ENCODE peak calls at places on chromosome 14, in four cellular contexts. One of them, this sample, is unnamed. For H3K4me1, the result is how much of the 10 kb centered on the place peaks cover.

GRCh38 chr14:74945261-74945851 is 10.0 kb downstream of the PGF start:
- DNase-seq in GM12878: no peak
- DNase-seq in HCT116: peak
- DNase-seq in K562: peak
- DNase-seq in this sample: peak

GRCh38 chr14:79581912-79582576 is 629.3 kb downstream of the DIO2 start:
- DNase-seq in HCT116: no peak
- DNase-seq in K562: no peak
- DNase-seq in GM12878: no peak
- DNase-seq in this sample: no peak

GRCh38 chr14:52269100-52269499 is 1.6 kb downstream of the PTGDR start:
- DNase-seq in GM12878: no peak
- DNase-seq in HCT116: no peak
- DNase-seq in K562: no peak
- DNase-seq in this sample: no peak

GRCh38 chr14:35384386-35385041 is 20.0 kb downstream of the NFKBIA start:
- DNase-seq in K562: no peak
- DNase-seq in GM12878: no peak
- DNase-seq in HCT116: no peak
- DNase-seq in this sample: no peak

GRCh38 chr14:100623961-100624360 is 36.7 kb upstream of the BEGAIN start:
- DNase-seq in GM12878: no peak
- DNase-seq in HCT116: no peak
- DNase-seq in K562: no peak
- DNase-seq in this sample: no peak

GRCh38 chr14:50396636-50397460 is at the start of gene CDKL1:
- DNase-seq in GM12878: no peak
- DNase-seq in HCT116: no peak
- DNase-seq in K562: peak
- DNase-seq in this sample: peak

GRCh38 chr14:86852530-86852929 is 1140.5 kb downstream of the GALC start:
- DNase-seq in K562: no peak
- DNase-seq in GM12878: no peak
- DNase-seq in HCT116: no peak
- DNase-seq in this sample: no peak

GRCh38 chr14:23053426-23053825 is 3.9 kb downstream of the CDH24 start:
- DNase-seq in HCT116: no peak
- DNase-seq in GM12878: no peak
- DNase-seq in K562: no peak
- DNase-seq in this sample: no peak

GRCh38 chr14:74667758-74668157 is 45.1 kb downstream of the AREL1 start:
- DNase-seq in K562: no peak
- DNase-seq in HCT116: no peak
- DNase-seq in GM12878: no peak
- DNase-seq in this sample: no peak

GRCh38 chr14:71136386-71137060 is 229.3 kb downstream of the PCNX1 start:
- DNase-seq in K562: no peak
- DNase-seq in HCT116: no peak
- DNase-seq in GM12878: no peak
- DNase-seq in this sample: no peak

GRCh38 chr14:91367173-91368171 is 50.1 kb downstream of the CCDC88C start:
- DNase-seq in GM12878: peak
- DNase-seq in HCT116: no peak
- DNase-seq in K562: no peak
- DNase-seq in this sample: no peak

GRCh38 chr14:102928412-102929348 is 6.2 kb downstream of the AMN start:
- DNase-seq in GM12878: no peak
- DNase-seq in HCT116: peak
- DNase-seq in K562: no peak
- DNase-seq in this sample: peak

GRCh38 chr14:59829941-59830734 is 40.4 kb downstream of the RTN1 start:
- DNase-seq in K562: no peak
- DNase-seq in GM12878: no peak
- DNase-seq in HCT116: peak
- DNase-seq in this sample: no peak

GRCh38 chr14:102883028-102883953 is 39.2 kb upstream of the AMN start:
- DNase-seq in HCT116: no peak
- DNase-seq in K562: no peak
- DNase-seq in GM12878: no peak
- DNase-seq in this sample: no peak

GRCh38 chr14:89400529-89400928 is 16.5 kb downstream of the FOXN3 start:
- DNase-seq in HCT116: no peak
- DNase-seq in K562: no peak
- DNase-seq in GM12878: no peak
- DNase-seq in this sample: no peak

GRCh38 chr14:89401783-89402182 is 15.2 kb downstream of the FOXN3 start:
- DNase-seq in K562: no peak
- DNase-seq in HCT116: no peak
- DNase-seq in GM12878: no peak
- DNase-seq in this sample: no peak

GRCh38 chr14:89399594-89400068 is 17.4 kb downstream of the FOXN3 start:
- DNase-seq in GM12878: no peak
- DNase-seq in K562: no peak
- DNase-seq in HCT116: no peak
- DNase-seq in this sample: no peak

GRCh38 chr14:89401241-89401640 is 15.8 kb downstream of the FOXN3 start:
- DNase-seq in GM12878: no peak
- DNase-seq in K562: no peak
- DNase-seq in HCT116: no peak
- DNase-seq in this sample: no peak

DNA sequence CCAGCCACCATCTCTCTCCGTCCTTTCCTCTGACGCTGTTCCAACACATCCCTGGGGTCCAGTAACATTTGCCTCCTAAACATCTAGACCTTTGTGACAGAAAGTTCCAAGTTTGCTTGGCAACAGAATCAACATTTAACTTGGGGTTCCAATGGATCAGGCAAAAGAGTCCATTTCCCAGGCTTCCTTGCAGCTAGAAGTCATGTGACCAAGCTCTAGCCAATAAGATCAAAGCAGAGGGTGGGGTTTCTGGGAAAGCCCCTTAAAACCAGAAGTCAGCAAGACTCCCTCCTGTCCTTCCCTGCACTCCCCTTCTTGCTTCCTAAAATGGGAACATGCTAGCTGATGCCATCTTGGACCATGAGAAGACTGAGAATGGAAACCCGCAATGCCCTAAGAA is 14.7 kb downstream of the FOXN3 start:
- DNase-seq in GM12878: no peak
- DNase-seq in K562: no peak
- DNase-seq in HCT116: no peak
- DNase-seq in this sample: no peak
- H3K4me1 ChIP-seq in GM12878: under half
- H3K4me1 ChIP-seq in K562: under half
- H3K4me1 ChIP-seq in HCT116: under half
- H3K4me1 ChIP-seq in this sample: under half

GRCh38 chr14:92922155-92922735 is 705 bp upstream of the CHGA start:
- DNase-seq in K562: no peak
- DNase-seq in HCT116: no peak
- DNase-seq in GM12878: no peak
- DNase-seq in this sample: no peak

GRCh38 chr14:92923744-92924103 is 774 bp downstream of the CHGA start:
- DNase-seq in K562: no peak
- DNase-seq in HCT116: no peak
- DNase-seq in GM12878: no peak
- DNase-seq in this sample: no peak

GRCh38 chr14:92924247-92924646 is 1.3 kb downstream of the CHGA start:
- DNase-seq in K562: no peak
- DNase-seq in HCT116: no peak
- DNase-seq in GM12878: no peak
- DNase-seq in this sample: no peak

GRCh38 chr14:92925446-92925845 is 2.5 kb downstream of the CHGA start:
- DNase-seq in K562: no peak
- DNase-seq in HCT116: no peak
- DNase-seq in GM12878: no peak
- DNase-seq in this sample: no peak

DNA sequence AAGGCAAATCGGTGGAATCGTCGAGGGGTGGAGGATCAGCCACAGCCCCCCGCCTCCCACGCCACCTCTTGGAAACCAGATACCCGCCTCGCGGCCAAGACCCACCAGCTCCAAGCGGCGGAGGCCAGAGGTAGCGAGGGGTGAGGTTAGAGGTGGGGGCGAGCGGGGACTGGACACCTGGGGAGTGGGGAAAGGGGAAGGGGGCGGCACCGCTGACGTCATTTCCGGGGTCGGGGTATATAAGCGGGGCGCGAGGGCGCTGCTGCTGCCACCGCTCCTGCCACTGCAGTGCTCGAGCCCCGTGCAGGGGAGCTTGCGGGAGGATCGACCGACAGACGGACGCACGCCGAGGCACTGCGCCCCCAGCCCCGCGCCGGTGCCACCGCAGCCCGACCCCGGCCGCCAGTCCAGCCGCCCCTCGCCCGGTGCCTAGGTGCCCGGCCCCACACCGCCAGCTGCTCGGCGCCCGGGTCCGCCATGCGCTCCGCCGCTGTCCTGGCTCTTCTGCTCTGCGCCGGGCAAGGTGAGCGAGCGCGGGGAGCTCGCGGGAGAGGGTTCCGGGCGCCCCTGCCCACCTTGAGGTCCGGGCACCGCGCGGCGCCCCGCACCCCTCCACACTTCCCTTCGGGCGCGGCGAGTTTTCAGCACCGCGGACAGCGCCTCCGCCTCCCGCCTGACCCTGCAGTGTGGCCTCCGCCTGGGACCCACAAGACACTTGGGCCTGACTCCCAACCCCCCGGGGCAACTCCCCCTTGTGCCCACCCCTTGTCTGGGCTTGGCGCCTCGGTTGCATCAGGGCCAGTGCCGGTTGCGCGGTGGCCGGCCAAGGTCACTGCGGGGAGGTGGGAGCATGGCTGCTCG is at the start of gene CHGA:
- DNase-seq in HCT116: no peak
- DNase-seq in GM12878: no peak
- DNase-seq in K562: peak
- DNase-seq in this sample: peak
- TF ChIP-seq ZNF274 in HCT116: no peak
- TF ChIP-seq ZNF274 in GM12878: no peak
- TF ChIP-seq ZNF274 in K562: no peak
- TF ChIP-seq ZNF274 in this sample: no peak

DNA sequence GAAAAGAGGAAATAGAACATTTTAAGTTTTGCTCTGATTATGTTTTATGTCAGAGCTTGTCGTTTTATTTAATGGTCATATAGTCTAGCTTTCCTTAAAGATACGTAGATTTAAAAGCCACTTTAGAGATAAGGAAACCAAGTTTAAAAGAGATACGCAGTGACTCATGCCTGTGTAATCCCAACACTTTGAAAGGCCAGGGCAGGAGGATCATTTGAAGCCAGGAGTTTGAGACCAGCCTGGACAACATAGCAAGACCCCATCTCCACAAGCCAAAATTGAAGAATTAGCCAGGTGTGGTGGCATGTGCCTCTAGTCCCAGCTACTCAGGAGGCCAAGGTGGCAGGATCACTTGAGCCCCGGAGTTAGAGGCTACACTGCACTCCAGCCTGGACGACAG is 19.6 kb downstream of the MAPK1IP1L start:
- DNase-seq in GM12878: no peak
- DNase-seq in HCT116: no peak
- DNase-seq in K562: no peak
- DNase-seq in this sample: no peak
- H3K4me1 ChIP-seq in GM12878: under half
- H3K4me1 ChIP-seq in HCT116: under half
- H3K4me1 ChIP-seq in K562: under half
- H3K4me1 ChIP-seq in this sample: under half

GRCh38 chr14:58166005-58166983 is 14.3 kb upstream of the ARMH4 start:
- DNase-seq in K562: peak
- DNase-seq in HCT116: peak
- DNase-seq in GM12878: no peak
- DNase-seq in this sample: peak

GRCh38 chr14:58167057-58167456 is 15.0 kb upstream of the ARMH4 start:
- DNase-seq in HCT116: no peak
- DNase-seq in K562: no peak
- DNase-seq in GM12878: no peak
- DNase-seq in this sample: no peak

GRCh38 chr14:58171090-58171489 is 19.1 kb upstream of the ARMH4 start:
- DNase-seq in K562: peak
- DNase-seq in HCT116: peak
- DNase-seq in GM12878: peak
- DNase-seq in this sample: peak

GRCh38 chr14:58167891-58168290 is 15.9 kb upstream of the ARMH4 start:
- DNase-seq in K562: no peak
- DNase-seq in GM12878: no peak
- DNase-seq in HCT116: no peak
- DNase-seq in this sample: no peak
- TF ChIP-seq ZNF274 in K562: no peak
- TF ChIP-seq ZNF274 in GM12878: no peak
- TF ChIP-seq ZNF274 in HCT116: no peak
- TF ChIP-seq ZNF274 in this sample: no peak

GRCh38 chr14:68583527-68584275 is 209.2 kb downstream of the ZFP36L1 start:
- DNase-seq in HCT116: no peak
- DNase-seq in GM12878: no peak
- DNase-seq in K562: no peak
- DNase-seq in this sample: no peak
- H3K4me1 ChIP-seq in HCT116: half or more
- H3K4me1 ChIP-seq in GM12878: under half
- H3K4me1 ChIP-seq in K562: under half
- H3K4me1 ChIP-seq in this sample: under half

GRCh38 chr14:76961631-76962302 is 66.7 kb downstream of the IRF2BPL start:
- DNase-seq in GM12878: peak
- DNase-seq in K562: peak
- DNase-seq in HCT116: peak
- DNase-seq in this sample: peak
- TF ChIP-seq ZNF274 in GM12878: no peak
- TF ChIP-seq ZNF274 in K562: no peak
- TF ChIP-seq ZNF274 in HCT116: no peak
- TF ChIP-seq ZNF274 in this sample: no peak